ENCODE peak calls at places on chromosomes 2 and 18, in six cellular contexts. V is left cardiac atrium, Q is breast epithelium, O is NAMALWA, N is B cell, D is A172. H is an unnamed sample.

GRCh38 chr2:197803033-197803444 is 1.4 kb upstream of the PLCL1 start:
- DNase-seq in V (no peak), Q (no peak), O (peak), N (peak), D (peak), H (peak)

GRCh38 chr18:77114564-77115391 is 17.8 kb downstream of the MBP start:
- DNase-seq in V (peak), Q (peak), O (no peak), N (no peak), D (no peak), H (no peak)

GRCh38 chr2:237691200-237691907 is 64.0 kb downstream of the LRRFIP1 start:
- DNase-seq in V (no peak), Q (no peak), O (no peak), N (no peak), D (no peak), H (peak)

GRCh38 chr2:20355131-20355530 is 4.5 kb upstream of the PUM2 start:
- DNase-seq in V (no peak), Q (no peak), O (no peak), N (no peak), D (no peak), H (no peak)

GRCh38 chr2:72011791-72012190 is 135.9 kb downstream of the CYP26B1 start:
- DNase-seq in V (no peak), Q (no peak), O (no peak), N (no peak), D (no peak), H (no peak)

GRCh38 chr2:8058652-8059051 is 623.2 kb upstream of the ID2 start:
- DNase-seq in V (no peak), Q (no peak), O (peak), N (no peak), D (no peak), H (peak)

GRCh38 chr2:26911911-26912861 is 58.3 kb upstream of the MAPRE3 start:
- DNase-seq in V (no peak), Q (no peak), O (no peak), N (no peak), D (no peak), H (no peak)

GRCh38 chr18:5958822-5959221 is 63.5 kb upstream of the TMEM200C start:
- DNase-seq in V (no peak), Q (no peak), O (no peak), N (no peak), D (no peak), H (no peak)

GRCh38 chr18:3666526-3667254 is 216.7 kb downstream of the TGIF1 start:
- DNase-seq in V (no peak), Q (no peak), O (no peak), N (no peak), D (no peak), H (no peak)

GRCh38 chr2:68857855-68858456 is 13.2 kb downstream of the BMP10 start:
- DNase-seq in V (no peak), Q (no peak), O (no peak), N (peak), D (no peak), H (peak)

GRCh38 chr2:158339513-158339912 is 117.0 kb downstream of the CCDC148 start:
- DNase-seq in V (no peak), Q (no peak), O (no peak), N (no peak), D (no peak), H (no peak)

GRCh38 chr2:142130111-142131015 is 453 bp downstream of the LRP1B start:
- DNase-seq in V (peak), Q (peak), O (no peak), N (no peak), D (peak), H (peak)

GRCh38 chr2:9565436-9566153 is 10.0 kb upstream of the ADAM17 start:
- DNase-seq in V (peak), Q (peak), O (no peak), N (no peak), D (peak), H (peak)

GRCh38 chr2:20796374-20796791 is 26.5 kb downstream of the LDAH start:
- DNase-seq in V (no peak), Q (no peak), O (no peak), N (no peak), D (no peak), H (peak)

GRCh38 chr2:58073008-58073407 is 26.4 kb downstream of the VRK2 start:
- DNase-seq in V (no peak), Q (no peak), O (no peak), N (no peak), D (no peak), H (no peak)

GRCh38 chr2:101341901-101342624 is 33.6 kb upstream of the RNF149 start:
- DNase-seq in V (peak), Q (no peak), O (peak), N (peak), D (peak), H (peak)

GRCh38 chr2:96152301-96153165 is 7.3 kb upstream of the DUSP2 start:
- DNase-seq in V (no peak), Q (no peak), O (no peak), N (peak), D (no peak), H (no peak)

GRCh38 chr18:3401669-3402620 is 48.0 kb upstream of the TGIF1 start:
- DNase-seq in V (no peak), Q (no peak), O (peak), N (peak), D (no peak), H (peak)

GRCh38 chr2:195320416-195320973 is 336.5 kb upstream of the SLC39A10 start:
- DNase-seq in V (no peak), Q (no peak), O (no peak), N (no peak), D (no peak), H (no peak)